ENCODE peak calls at places on chromosomes 1 and 21, in four cellular contexts. Z is A549; A is naive thymus-derived CD4-positive, alpha-beta T cell; Y is ovary. G is an unnamed sample.
A peak's percentile ranks its signal among the peaks of the same experiment; 100 is the strongest.

GRCh38 chr21:39675595-39675994 is 62.9 kb downstream of the B3GALT5 start:
- DNase-seq in Z (no peak), A (no peak), Y (no peak), G (no peak)

GRCh38 chr21:37365657-37366487 is 701 bp upstream of the DYRK1A start:
- DNase-seq in Z (peak; percentile 65), A (peak; percentile 72), Y (peak; percentile 67), G (peak; percentile 73)

GRCh38 chr1:44305962-44306422 is 49.1 kb downstream of the ERI3 start:
- DNase-seq in Z (no peak), A (peak; percentile 66), Y (no peak), G (no peak)

GRCh38 chr1:231983266-231984193 is 356.9 kb downstream of the DISC1 start:
- DNase-seq in Z (no peak), A (no peak), Y (no peak), G (no peak)

GRCh38 chr1:214551052-214551435 is 358 bp downstream of the PTPN14 start:
- DNase-seq in Z (no peak), A (no peak), Y (peak; percentile 51), G (no peak)

GRCh38 chr1:154431586-154432373 is 26.6 kb downstream of the IL6R start:
- DNase-seq in Z (peak; percentile 42), A (no peak), Y (no peak), G (no peak)

GRCh38 chr1:26690157-26690556 is 5.7 kb upstream of the ARID1A start:
- DNase-seq in Z (no peak), A (no peak), Y (no peak), G (peak; percentile 28)

GRCh38 chr1:98496246-98496995 is 165.1 kb upstream of the SNX7 start:
- DNase-seq in Z (peak; percentile 13), A (no peak), Y (no peak), G (no peak)

GRCh38 chr1:28887835-28888682 is 26.3 kb upstream of the EPB41 start:
- DNase-seq in Z (no peak), A (no peak), Y (peak; percentile 49), G (peak; percentile 83)

GRCh38 chr1:58412071-58412580 is 134.4 kb downstream of the OMA1 start:
- DNase-seq in Z (no peak), A (no peak), Y (no peak), G (no peak)

GRCh38 chr1:234270581-234271242 is 102.5 kb upstream of the COA6 start:
- DNase-seq in Z (no peak), A (no peak), Y (no peak), G (no peak)

GRCh38 chr21:44711327-44712202 is at the start of gene TSPEAR:
- DNase-seq in Z (no peak), A (no peak), Y (no peak), G (peak; percentile 55)

GRCh38 chr21:44370027-44370735 is 16.8 kb downstream of the TRPM2 start:
- DNase-seq in Z (peak; percentile 24), A (no peak), Y (peak; percentile 67), G (peak; percentile 30)

GRCh38 chr21:45995686-45996179 is 14.2 kb downstream of the COL6A1 start:
- DNase-seq in Z (no peak), A (no peak), Y (peak; percentile 33), G (no peak)

GRCh38 chr1:206896261-206896660 is 982 bp upstream of the IL24 start:
- DNase-seq in Z (no peak), A (no peak), Y (no peak), G (no peak)

GRCh38 chr1:201348211-201348566 is 29.3 kb downstream of the TNNT2 start:
- DNase-seq in Z (peak; percentile 64), A (no peak), Y (no peak), G (peak; percentile 19)

GRCh38 chr21:39238275-39238674 is 55.0 kb upstream of the PSMG1 start:
- DNase-seq in Z (no peak), A (no peak), Y (no peak), G (no peak)

GRCh38 chr1:243179714-243180113 is 75.4 kb downstream of the CEP170 start:
- DNase-seq in Z (no peak), A (peak; percentile 57), Y (no peak), G (no peak)

GRCh38 chr1:158039380-158039779 is 45.9 kb downstream of the KIRREL1 start:
- DNase-seq in Z (no peak), A (no peak), Y (no peak), G (no peak)

GRCh38 chr21:32974653-32975052 is 51.1 kb upstream of the OLIG2 start:
- DNase-seq in Z (no peak), A (no peak), Y (no peak), G (no peak)

GRCh38 chr1:198128528-198128927 is 28.3 kb upstream of the NEK7 start:
- DNase-seq in Z (no peak), A (no peak), Y (no peak), G (no peak)

GRCh38 chr1:219805191-219805590 is 123.2 kb downstream of the SLC30A10 start:
- DNase-seq in Z (peak; percentile 10), A (no peak), Y (no peak), G (no peak)

GRCh38 chr1:72845342-72845741 is 563.0 kb upstream of the NEGR1 start:
- DNase-seq in Z (peak; percentile 0), A (no peak), Y (no peak), G (no peak)

GRCh38 chr1:22376976-22377375 is 74.7 kb upstream of the ZBTB40 start:
- DNase-seq in Z (no peak), A (no peak), Y (no peak), G (no peak)

GRCh38 chr1:225657462-225657989 is 4.6 kb upstream of the ENAH start:
- DNase-seq in Z (peak; percentile 65), A (no peak), Y (no peak), G (no peak)

GRCh38 chr1:115606305-115606704 is 35.5 kb upstream of the VANGL1 start:
- DNase-seq in Z (no peak), A (no peak), Y (no peak), G (no peak)

GRCh38 chr1:203534526-203534925 is 40.6 kb downstream of the OPTC start:
- DNase-seq in Z (peak; percentile 71), A (no peak), Y (peak; percentile 75), G (peak; percentile 24)

GRCh38 chr1:21251773-21252471 is 38.3 kb downstream of the ECE1 start:
- DNase-seq in Z (peak; percentile 73), A (no peak), Y (peak; percentile 37), G (peak; percentile 76)

GRCh38 chr1:62437273-62437945 is 560 bp downstream of the USP1 start:
- DNase-seq in Z (no peak), A (peak; percentile 37), Y (no peak), G (peak; percentile 50)

GRCh38 chr21:34553199-34553952 is 41.4 kb upstream of the KCNE1 start:
- DNase-seq in Z (no peak), A (no peak), Y (no peak), G (no peak)
- H3K27ac ChIP-seq in Z (no peak overlapping the region), A (no peak overlapping the region), Y (no peak overlapping the region), G (no peak overlapping the region)

GRCh38 chr1:54854376-54855020 is 32.5 kb downstream of the DHCR24 start:
- DNase-seq in Z (no peak), A (no peak), Y (no peak), G (no peak)

GRCh38 chr1:54853096-54853792 is 33.8 kb downstream of the DHCR24 start:
- DNase-seq in Z (no peak), A (no peak), Y (no peak), G (no peak)

GRCh38 chr1:54851406-54851805 is 35.6 kb downstream of the DHCR24 start:
- DNase-seq in Z (no peak), A (no peak), Y (no peak), G (no peak)

GRCh38 chr1:54851928-54852524 is 35.0 kb downstream of the DHCR24 start:
- DNase-seq in Z (no peak), A (no peak), Y (no peak), G (no peak)

GRCh38 chr1:54853793-54854370 is 33.1 kb downstream of the DHCR24 start:
- DNase-seq in Z (no peak), A (no peak), Y (no peak), G (no peak)
- H3K4me1 ChIP-seq in Z (peaks cover 48% of the 10 kb centered on the region), A (no peaks in the 10 kb centered on the region), Y (no peaks in the 10 kb centered on the region), G (no peaks in the 10 kb centered on the region)

GRCh38 chr1:30051777-30052176 is 671.6 kb downstream of the MATN1 start:
- DNase-seq in Z (no peak), A (no peak), Y (no peak), G (no peak)
- H3K27ac ChIP-seq in Z (no peak overlapping the region), A (no peak overlapping the region), Y (no peak overlapping the region), G (no peak overlapping the region)

GRCh38 chr1:2310332-2311183 is 80.8 kb downstream of the MORN1 start:
- DNase-seq in Z (no peak), A (no peak), Y (peak; percentile 74), G (no peak)
- H3K4me1 ChIP-seq in Z (peaks cover 34% of the 10 kb centered on the region), A (peaks cover 30% of the 10 kb centered on the region), Y (peaks cover 25% of the 10 kb centered on the region), G (peaks cover 22% of the 10 kb centered on the region)

GRCh38 chr21:42079939-42080787 is 9.0 kb downstream of the UMODL1 start:
- DNase-seq in Z (no peak), A (no peak), Y (no peak), G (no peak)
- H3K27ac ChIP-seq in Z (no peak overlapping the region), A (no peak overlapping the region), Y (no peak overlapping the region), G (no peak overlapping the region)

GRCh38 chr1:183242556-183242955 is 56.5 kb downstream of the LAMC2 start:
- DNase-seq in Z (no peak), A (no peak), Y (no peak), G (no peak)
- H3K4me1 ChIP-seq in Z (no peaks in the 10 kb centered on the region), A (no peaks in the 10 kb centered on the region), Y (peaks cover 7% of the 10 kb centered on the region), G (no peaks in the 10 kb centered on the region)

DNA sequence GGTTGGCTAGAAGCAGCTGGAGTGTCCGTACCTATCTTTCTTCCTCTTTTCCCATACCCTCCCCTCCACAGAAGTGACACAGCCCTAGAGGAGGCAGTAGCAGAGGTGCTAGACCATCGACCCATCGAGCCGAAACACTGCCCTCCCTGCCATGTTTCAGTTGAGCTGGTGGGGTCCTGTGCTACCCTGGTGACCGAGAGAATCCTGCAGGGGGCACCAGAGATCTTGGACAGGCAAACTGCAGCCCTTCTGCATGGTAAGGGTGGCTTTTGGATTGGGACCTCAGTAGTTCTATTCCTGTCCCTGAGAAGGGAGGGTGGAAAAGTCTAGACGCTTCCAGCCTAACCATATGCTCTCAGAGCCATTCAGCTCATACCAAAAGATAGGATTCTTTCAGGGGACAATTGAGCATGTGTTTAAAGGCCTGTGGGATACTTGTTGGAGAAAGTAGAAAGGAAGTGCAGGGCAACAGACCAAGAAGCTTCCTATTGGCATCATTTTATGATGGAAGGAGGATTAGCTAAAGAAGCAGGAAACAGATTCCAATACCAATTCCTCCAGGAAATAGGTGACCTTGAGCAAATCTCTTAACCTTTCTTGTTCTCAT is 11.7 kb upstream of the BNIPL start:
- DNase-seq in Z (peak; percentile 72), A (peak; percentile 83), Y (peak; percentile 67), G (peak; percentile 81)
- H3K27ac ChIP-seq in Z (no peak overlapping the region), A (no peak overlapping the region), Y (no peak overlapping the region), G (peak overlapping the region; percentile 20)